ENCODE peak calls at places on chromosomes 12 and 14, in eight cellular contexts. G, Y, V, D, E, W, R and P are unnamed samples.

GRCh38 chr14:46063872-46064271 is 587.7 kb downstream of the RPL10L start:
- DNase-seq in D (no peak), E (no peak), R (no peak), G (no peak), W (no peak), Y (no peak), V (no peak), P (no peak)

GRCh38 chr14:73124180-73124894 is 12.0 kb upstream of the PSEN1 start:
- DNase-seq in G (no peak), D (no peak), E (no peak), W (no peak), V (no peak), Y (no peak), R (no peak), P (no peak)

GRCh38 chr12:26823391-26823790 is 9.6 kb downstream of the ITPR2 start:
- DNase-seq in G (no peak), E (no peak), R (no peak), W (no peak), Y (no peak), D (no peak), V (no peak), P (no peak)

GRCh38 chr12:49720214-49720613 is 13.0 kb upstream of the FMNL3 start:
- DNase-seq in V (no peak), Y (no peak), D (no peak), E (no peak), R (no peak), G (no peak), W (no peak), P (no peak)

GRCh38 chr14:67485501-67486095 is 2.9 kb downstream of the TMEM229B start:
- DNase-seq in G (no peak), V (no peak), Y (no peak), R (no peak), E (no peak), D (no peak), W (no peak), P (no peak)

GRCh38 chr12:115709410-115710065 is 568.0 kb downstream of the MED13L start:
- DNase-seq in E (no peak), Y (no peak), G (no peak), V (no peak), W (no peak), D (no peak), R (no peak), P (no peak)

GRCh38 chr14:75271514-75271913 is 7.1 kb upstream of the FOS start:
- DNase-seq in Y (no peak), R (no peak), W (no peak), G (no peak), D (no peak), E (peak; percentile 51), V (no peak), P (no peak)

GRCh38 chr14:73462078-73462715 is 3.9 kb upstream of the NUMB start:
- DNase-seq in Y (no peak), D (peak; percentile 64), W (peak; percentile 86), R (no peak), G (no peak), V (no peak), E (peak; percentile 69), P (no peak)

GRCh38 chr12:1606021-1606622 is 11.7 kb upstream of the FBXL14 start:
- DNase-seq in D (peak; percentile 86), V (peak; percentile 72), G (no peak), W (peak; percentile 97), E (peak; percentile 95), R (no peak), Y (no peak), P (peak; percentile 77)

GRCh38 chr14:103741876-103742275 is 26.3 kb downstream of the ZFYVE21 start:
- DNase-seq in R (no peak), V (no peak), E (no peak), G (no peak), Y (no peak), D (no peak), W (peak; percentile 56), P (no peak)

GRCh38 chr12:106736051-106736957 is 38.2 kb upstream of the RIC8B start:
- DNase-seq in Y (no peak), E (no peak), R (no peak), V (no peak), W (no peak), D (no peak), G (no peak), P (no peak)

GRCh38 chr12:95385246-95385645 is 88.7 kb upstream of the METAP2 start:
- DNase-seq in W (peak; percentile 77), V (no peak), G (no peak), D (no peak), Y (no peak), E (no peak), R (no peak), P (no peak)

GRCh38 chr12:74043343-74043742 is 494.3 kb upstream of the ATXN7L3B start:
- DNase-seq in V (peak; percentile 55), Y (no peak), W (no peak), G (no peak), D (no peak), R (no peak), E (no peak), P (no peak)

GRCh38 chr12:24861751-24862575 is 86.9 kb downstream of the BCAT1 start:
- DNase-seq in G (no peak), R (no peak), W (no peak), V (no peak), E (no peak), Y (no peak), D (no peak), P (no peak)

GRCh38 chr12:52377266-52377665 is 8.2 kb downstream of the KRT84 start:
- DNase-seq in V (no peak), W (peak; percentile 52), E (peak; percentile 52), G (no peak), R (no peak), D (no peak), Y (no peak), P (no peak)

GRCh38 chr12:44647891-44648690 is 228.0 kb downstream of the NELL2 start:
- DNase-seq in V (no peak), R (no peak), D (no peak), G (no peak), W (no peak), Y (no peak), E (no peak), P (no peak)

GRCh38 chr12:124938606-124939427 is 24.4 kb upstream of the UBC start:
- DNase-seq in G (no peak), D (no peak), E (no peak), Y (no peak), W (peak; percentile 86), V (peak; percentile 79), R (no peak), P (no peak)

GRCh38 chr14:95770777-95771176 is 56.9 kb upstream of the TCL1A start:
- DNase-seq in D (no peak), W (no peak), E (no peak), R (no peak), Y (no peak), G (no peak), V (no peak), P (no peak)

GRCh38 chr12:108635201-108635996 is 1.7 kb upstream of the SELPLG start:
- DNase-seq in W (no peak), E (peak; percentile 32), D (no peak), V (no peak), G (peak; percentile 57), R (peak; percentile 56), Y (no peak), P (no peak)

GRCh38 chr12:126051611-126052107 is 986.4 kb downstream of the AACS start:
- DNase-seq in W (no peak), V (no peak), Y (no peak), G (no peak), D (no peak), E (no peak), R (no peak), P (no peak)

GRCh38 chr14:31026076-31026394 is at the start of gene STRN3:
- DNase-seq in R (no peak), W (no peak), D (no peak), Y (no peak), G (no peak), V (no peak), E (no peak), P (no peak)
- TF ChIP-seq POLR2AphosphoS5 in R (peak; percentile 49), W (peak; percentile 80), D (peak; percentile 57), Y (peak; percentile 82), G (no peak), V (no peak), E (no peak), P (no peak)

DNA sequence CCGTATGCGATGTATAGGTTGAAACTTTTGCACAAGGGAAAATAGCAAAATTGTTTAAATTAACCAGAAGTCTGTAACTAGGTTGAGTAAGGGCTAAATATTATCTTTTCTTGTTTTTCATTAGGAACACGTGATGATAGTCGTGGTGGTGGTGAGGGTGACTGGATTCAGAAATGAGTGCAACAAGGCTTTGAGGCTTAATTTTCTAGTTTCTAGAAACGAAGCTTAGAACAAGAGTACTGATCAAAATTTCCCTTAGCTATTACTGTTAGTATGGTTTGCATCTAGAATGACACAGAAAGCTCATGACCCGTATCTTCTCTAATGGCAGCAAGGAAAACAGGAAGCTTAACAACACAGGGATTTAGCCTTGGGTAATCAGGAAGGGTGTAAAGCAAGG is 7.0 kb downstream of the SLIRP start:
- DNase-seq in E (no peak), Y (no peak), D (no peak), V (no peak), G (no peak), W (no peak), R (no peak), P (no peak)
- TF ChIP-seq POLR2AphosphoS5 in E (no peak), Y (no peak), D (no peak), V (no peak), G (no peak), W (no peak), R (no peak), P (no peak)

GRCh38 chr12:98126637-98127335 is 388.6 kb upstream of the TMPO start:
- DNase-seq in E (no peak), V (no peak), W (no peak), R (no peak), Y (no peak), D (no peak), G (no peak), P (no peak)
- TF ChIP-seq POLR2AphosphoS5 in E (no peak), V (no peak), W (no peak), R (no peak), Y (no peak), D (no peak), G (no peak), P (no peak)

DNA sequence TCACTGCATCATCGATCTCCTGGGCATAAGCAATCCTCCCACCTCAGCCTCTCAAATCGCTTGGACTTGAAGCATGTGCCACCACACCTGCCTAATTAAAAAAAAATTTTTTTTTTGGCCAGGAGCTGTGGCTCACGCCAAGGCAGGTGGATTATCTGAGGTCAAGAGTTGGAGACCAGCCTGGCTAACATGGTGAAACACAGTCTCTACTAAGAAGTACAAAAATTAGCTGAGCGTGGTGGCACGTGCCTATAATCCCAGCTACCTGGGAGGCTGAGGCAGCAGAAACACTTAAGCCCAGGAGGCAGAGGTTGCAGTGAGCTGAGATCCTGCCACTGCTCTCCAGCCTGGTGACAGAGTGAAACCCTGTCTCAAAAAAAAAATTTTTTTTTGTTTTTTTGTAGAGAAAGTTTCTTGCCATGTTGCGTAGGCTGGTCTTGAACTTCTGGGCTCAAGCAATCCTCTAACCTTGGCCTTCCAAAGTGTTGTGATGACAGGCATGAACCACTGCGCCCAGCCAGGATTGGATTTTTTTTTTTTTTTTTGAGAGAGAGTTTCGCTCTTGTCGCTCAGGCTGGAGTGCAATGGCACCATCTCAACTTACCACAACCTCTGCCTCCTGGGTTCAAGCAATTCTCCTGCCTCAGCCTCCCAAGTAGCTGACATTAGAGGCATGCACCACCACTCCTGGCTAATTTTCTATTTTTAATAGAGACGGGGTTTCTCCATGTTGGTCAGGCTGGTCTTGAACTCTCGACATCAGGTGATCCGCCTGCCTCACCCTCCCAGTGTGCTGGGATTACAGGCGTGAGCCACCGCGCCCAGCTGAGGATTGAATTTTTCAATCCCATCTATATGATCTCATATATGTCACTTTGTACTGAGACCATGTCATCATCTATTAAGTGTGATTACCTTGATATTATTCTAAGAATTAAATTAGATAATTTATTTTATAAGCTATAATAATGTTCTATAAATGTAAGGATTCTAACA is 12.4 kb downstream of the SLC2A3 start:
- DNase-seq in Y (no peak), V (no peak), R (no peak), E (no peak), G (no peak), D (no peak), W (no peak), P (no peak)
- TF ChIP-seq POLR2AphosphoS5 in Y (no peak), V (no peak), R (no peak), E (no peak), G (no peak), D (no peak), W (no peak), P (no peak)